ENCODE peak calls at places on chromosomes 6 and 20, in nine cellular contexts. R, E, O, I, A, V, Y, H and F are unnamed samples.

GRCh38 chr20:62301111-62301668 is 1.6 kb upstream of the ADRM1 start:
- DNase-seq in R (no peak), E (no peak), Y (no peak), O (no peak), V (peak), A (no peak), I (no peak), H (no peak), F (no peak)

GRCh38 chr6:28326371-28326948 is 9.5 kb downstream of the ZSCAN31 start:
- DNase-seq in V (no peak), I (no peak), E (no peak), O (no peak), Y (no peak), R (no peak), H (no peak), A (no peak), F (no peak)

GRCh38 chr6:14645221-14645620 is 527.6 kb downstream of the CD83 start:
- DNase-seq in H (no peak), Y (no peak), I (no peak), V (no peak), E (no peak), R (no peak), A (no peak), O (peak), F (no peak)

GRCh38 chr6:14017626-14018475 is 93.1 kb downstream of the RNF182 start:
- DNase-seq in O (no peak), I (no peak), E (no peak), H (no peak), V (no peak), A (no peak), Y (no peak), R (no peak), F (no peak)

GRCh38 chr20:41174782-41175181 is 37.4 kb downstream of the PLCG1 start:
- DNase-seq in I (no peak), V (no peak), Y (peak), A (peak), O (peak), E (no peak), H (no peak), R (peak), F (no peak)

GRCh38 chr6:17334265-17334664 is 53.1 kb downstream of the RBM24 start:
- DNase-seq in O (no peak), H (no peak), E (no peak), I (peak), R (no peak), Y (no peak), A (no peak), V (no peak), F (no peak)

GRCh38 chr6:43089874-43090556 is 13.9 kb downstream of the PTK7 start:
- DNase-seq in E (peak), V (peak), I (no peak), Y (no peak), H (no peak), R (no peak), O (no peak), A (peak), F (no peak)

GRCh38 chr20:2244993-2245392 is 50.8 kb upstream of the TGM3 start:
- DNase-seq in E (no peak), Y (no peak), H (no peak), R (no peak), O (no peak), A (no peak), I (no peak), V (no peak), F (no peak)

GRCh38 chr6:41719796-41720620 is 15.4 kb downstream of the TFEB start:
- DNase-seq in A (no peak), R (peak), Y (no peak), V (no peak), E (no peak), H (no peak), I (no peak), O (no peak), F (no peak)

GRCh38 chr6:67129780-67130179 is 1422.8 kb upstream of the EYS start:
- DNase-seq in I (no peak), E (no peak), H (no peak), Y (no peak), A (no peak), O (no peak), V (no peak), R (no peak), F (no peak)

GRCh38 chr6:36492621-36493020 is 49.8 kb downstream of the KCTD20 start:
- DNase-seq in Y (no peak), E (no peak), V (no peak), A (no peak), R (no peak), H (no peak), I (no peak), O (no peak), F (no peak)

GRCh38 chr6:101722481-101722880 is 329.0 kb downstream of the GRIK2 start:
- DNase-seq in H (no peak), E (no peak), Y (no peak), A (no peak), O (no peak), R (no peak), I (no peak), V (no peak), F (no peak)

GRCh38 chr6:115551510-115551909 is 509.2 kb downstream of the FRK start:
- DNase-seq in A (no peak), V (no peak), H (peak), O (no peak), Y (no peak), I (no peak), R (no peak), E (no peak), F (no peak)

GRCh38 chr6:106037060-106037459 is 49.1 kb upstream of the PRDM1 start:
- DNase-seq in Y (no peak), O (no peak), H (no peak), E (no peak), V (no peak), I (peak), R (no peak), A (no peak), F (no peak)

GRCh38 chr20:23255106-23255505 is 95.5 kb upstream of the NXT1 start:
- DNase-seq in I (no peak), Y (no peak), E (no peak), A (no peak), H (no peak), R (no peak), V (no peak), O (peak), F (no peak)

GRCh38 chr6:148890091-148890490 is 143.3 kb downstream of the UST start:
- DNase-seq in E (no peak), O (peak), H (no peak), I (no peak), A (no peak), V (no peak), R (no peak), Y (no peak), F (no peak)

GRCh38 chr6:40688214-40688761 is 101.1 kb upstream of the LRFN2 start:
- DNase-seq in V (no peak), H (no peak), I (peak), A (no peak), R (no peak), O (no peak), E (no peak), Y (no peak), F (no peak)

GRCh38 chr6:72245565-72245964 is 359.2 kb downstream of the RIMS1 start:
- DNase-seq in I (peak), E (no peak), Y (no peak), A (no peak), V (no peak), R (no peak), H (no peak), O (no peak), F (no peak)

GRCh38 chr6:30981942-30982772 is 1.4 kb upstream of the MUC21 start:
- DNase-seq in O (no peak), A (peak), E (no peak), I (peak), Y (peak), R (no peak), H (no peak), V (no peak), F (no peak)

GRCh38 chr20:37901667-37902503 is 1.0 kb upstream of the VSTM2L start:
- DNase-seq in E (no peak), I (peak), A (peak), Y (no peak), O (no peak), R (no peak), V (no peak), H (peak), F (peak)

GRCh38 chr6:15511248-15512125 is 151.3 kb downstream of the DTNBP1 start:
- DNase-seq in Y (peak), H (no peak), O (no peak), I (no peak), E (no peak), R (no peak), A (no peak), V (no peak), F (peak)

GRCh38 chr6:87155920-87156600 is 695 bp downstream of the ZNF292 start:
- DNase-seq in H (peak), O (no peak), A (peak), I (peak), Y (peak), E (peak), V (peak), R (peak), F (peak)

GRCh38 chr6:372336-372911 is 19.1 kb upstream of the IRF4 start:
- DNase-seq in Y (peak), A (no peak), O (no peak), E (no peak), R (peak), H (no peak), V (peak), I (no peak), F (no peak)

GRCh38 chr6:150310539-150310938 is 58.3 kb upstream of the IYD start:
- DNase-seq in V (no peak), A (no peak), O (no peak), Y (no peak), I (no peak), H (no peak), E (no peak), R (no peak), F (no peak)

GRCh38 chr20:21077809-21078345 is 28.3 kb downstream of the LINC00237 start:
- DNase-seq in Y (no peak), A (no peak), E (no peak), H (no peak), O (no peak), R (no peak), V (no peak), I (no peak), F (no peak)

GRCh38 chr6:3165631-3166534 is 8.5 kb upstream of the TUBB2A start:
- DNase-seq in I (peak), R (no peak), E (no peak), V (no peak), O (no peak), Y (no peak), A (no peak), H (no peak), F (no peak)

GRCh38 chr6:111550195-111550594 is 55.5 kb downstream of the TRAF3IP2 start:
- DNase-seq in O (no peak), E (no peak), R (no peak), I (no peak), V (no peak), A (no peak), Y (no peak), H (no peak), F (no peak)
- H3K27ac ChIP-seq in O (no peak), E (no peak), R (no peak), I (no peak), V (no peak), A (no peak), Y (no peak), H (no peak), F (no peak)

GRCh38 chr6:134908906-134909516 is 40.9 kb downstream of the ALDH8A1 start:
- DNase-seq in O (peak), E (no peak), H (peak), I (peak), V (no peak), Y (peak), A (peak), R (peak), F (no peak)

GRCh38 chr6:134910596-134910935 is 39.3 kb downstream of the ALDH8A1 start:
- DNase-seq in A (no peak), H (no peak), I (peak), Y (no peak), E (no peak), V (no peak), O (no peak), R (no peak), F (no peak)

GRCh38 chr6:134911532-134911931 is 38.4 kb downstream of the ALDH8A1 start:
- DNase-seq in O (no peak), I (peak), Y (no peak), A (no peak), E (no peak), H (no peak), V (no peak), R (no peak), F (no peak)

DNA sequence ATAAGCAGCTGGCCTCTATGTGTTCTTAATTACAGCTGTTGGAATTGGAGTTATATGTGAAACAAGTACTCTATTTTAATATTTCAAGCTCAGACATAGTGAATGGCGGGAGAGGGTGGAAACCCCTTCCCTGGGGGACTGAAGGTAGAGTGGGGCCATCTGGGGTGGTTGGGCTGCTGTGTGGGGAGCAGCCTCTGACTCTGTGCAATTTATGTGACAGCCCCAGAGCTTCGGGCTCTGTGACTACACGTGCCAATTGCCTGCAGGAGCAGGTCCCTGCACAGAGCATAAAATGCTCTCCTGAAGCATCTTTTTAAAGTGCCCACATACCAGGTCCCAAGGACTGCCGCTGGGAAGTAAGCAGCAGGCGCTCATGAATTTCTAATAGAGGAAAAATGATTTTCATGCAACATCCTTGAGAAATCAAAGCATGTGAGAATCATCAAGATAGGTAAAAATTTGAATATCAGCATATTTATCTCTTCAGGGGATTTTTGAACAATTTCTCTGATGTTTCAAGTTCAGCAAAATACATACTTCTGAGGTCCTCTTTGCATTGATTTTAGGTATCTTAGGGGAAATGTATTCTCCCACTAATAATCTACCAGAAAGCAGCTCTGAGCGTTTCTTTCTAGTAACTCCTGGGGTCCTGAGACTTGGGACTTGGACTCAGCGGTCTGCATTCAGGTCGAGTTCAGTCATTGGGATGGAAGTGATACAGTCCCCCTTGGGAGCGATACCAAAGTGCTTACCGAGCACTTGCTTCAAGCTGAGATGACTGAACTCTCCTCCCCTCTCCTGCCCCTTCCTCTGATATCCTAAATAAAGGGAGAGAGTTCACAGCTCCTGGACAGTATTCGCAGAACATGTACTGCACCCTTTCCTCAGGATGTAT is 40.0 kb downstream of the ALDH8A1 start:
- DNase-seq in I (no peak), R (no peak), V (no peak), E (no peak), Y (no peak), H (no peak), O (no peak), A (no peak), F (no peak)
- H3K27ac ChIP-seq in I (peak), R (no peak), V (peak), E (no peak), Y (no peak), H (peak), O (peak), A (no peak), F (no peak)

DNA sequence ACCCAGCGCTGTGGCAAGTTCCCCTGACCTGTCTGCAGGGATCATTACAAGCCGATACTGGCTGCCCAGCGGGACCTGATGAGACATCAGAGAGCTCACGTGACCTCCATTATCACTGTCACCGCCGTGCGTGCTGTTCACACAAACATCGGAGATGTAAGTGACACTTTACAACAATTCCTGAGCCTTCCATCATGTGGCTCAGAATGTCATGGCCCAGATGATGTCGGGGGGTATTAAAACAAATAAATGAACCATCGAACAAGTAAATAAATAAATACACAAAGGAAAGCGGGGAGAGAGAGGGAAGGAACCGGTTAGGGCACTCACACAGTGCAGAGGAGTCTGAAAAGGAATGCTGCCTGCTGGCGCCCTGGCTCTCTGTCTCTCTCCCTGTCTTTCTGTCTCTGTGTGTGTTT is 195.1 kb downstream of the BMP7 start:
- DNase-seq in E (peak), A (no peak), V (no peak), O (no peak), Y (no peak), H (no peak), I (no peak), R (no peak), F (no peak)
- H3K27ac ChIP-seq in E (no peak), A (no peak), V (no peak), O (no peak), Y (no peak), H (no peak), I (no peak), R (no peak), F (no peak)

DNA sequence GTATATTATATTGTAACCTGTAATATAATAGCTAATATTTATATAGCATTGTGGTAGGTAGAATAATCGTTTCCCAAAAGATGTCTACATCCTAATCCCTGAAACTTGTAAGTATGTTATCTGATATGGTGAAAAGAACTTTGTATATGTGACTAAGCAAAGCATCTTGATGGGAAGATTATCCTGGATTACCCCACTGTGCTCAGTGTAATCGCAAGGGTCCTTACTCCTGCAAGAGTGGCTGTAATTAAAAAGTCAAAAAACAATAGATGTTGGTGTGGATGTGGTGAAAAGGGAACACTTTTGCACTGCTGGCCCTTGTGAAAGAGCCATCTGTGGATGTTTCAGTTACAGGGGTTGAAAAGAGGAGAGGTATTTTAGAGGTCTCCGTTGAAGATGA is 95.2 kb downstream of the EDN1 start:
- DNase-seq in R (no peak), V (no peak), H (no peak), Y (no peak), A (no peak), I (no peak), E (no peak), O (no peak), F (no peak)
- H3K27ac ChIP-seq in R (no peak), V (no peak), H (no peak), Y (no peak), A (no peak), I (no peak), E (no peak), O (no peak), F (no peak)